ENCODE peak calls at places on chromosomes 4 and X, in five cellular contexts. C, O, H, G and P are unnamed samples.

GRCh38 chrX:130014770-130015169 is 32.3 kb downstream of the BCORL1 start:
- DNase-seq in C (no peak), O (no peak), H (no peak), G (no peak), P (no peak)

GRCh38 chr4:141609243-141609642 is 27.1 kb upstream of the IL15 start:
- DNase-seq in C (no peak), O (no peak), H (no peak), G (no peak), P (peak; percentile 34)

GRCh38 chrX:39827959-39828358 is 269.8 kb downstream of the BCOR start:
- DNase-seq in C (no peak), O (no peak), H (no peak), G (no peak), P (no peak)

GRCh38 chrX:135974279-135974856 is 580 bp upstream of the MMGT1 start:
- DNase-seq in C (no peak), O (peak; percentile 59), H (no peak), G (peak; percentile 64), P (peak; percentile 80)

GRCh38 chr4:152360045-152360410 is 175.9 kb downstream of the FBXW7 start:
- DNase-seq in C (no peak), O (no peak), H (no peak), G (no peak), P (no peak)

GRCh38 chr4:76125816-76126215 is 22.4 kb downstream of the NUP54 start:
- DNase-seq in C (no peak), O (no peak), H (no peak), G (no peak), P (no peak)

GRCh38 chrX:45240334-45240733 is 39.7 kb upstream of the DIPK2B start:
- DNase-seq in C (no peak), O (no peak), H (no peak), G (no peak), P (no peak)

GRCh38 chrX:119156241-119156640 is 28.6 kb upstream of the KIAA1210 start:
- DNase-seq in C (no peak), O (no peak), H (no peak), G (no peak), P (no peak)

GRCh38 chrX:69152398-69152797 is 12.9 kb downstream of the PJA1 start:
- DNase-seq in C (peak; percentile 44), O (no peak), H (no peak), G (peak; percentile 17), P (peak; percentile 66)